ENCODE peak calls at places on chromosomes 11 and 22, in four cellular contexts. One of them, this sample, is unnamed.

GRCh38 chr22:38298312-38299000 is 18.8 kb downstream of the CSNK1E start:
- DNase-seq in adrenal gland: peak
- DNase-seq in stromal cell of bone marrow: no peak
- DNase-seq in GM13977: peak
- DNase-seq in this sample: peak

GRCh38 chr11:17570034-17570433 is 23.0 kb downstream of the OTOG start:
- DNase-seq in GM13977: no peak
- DNase-seq in adrenal gland: no peak
- DNase-seq in stromal cell of bone marrow: no peak
- DNase-seq in this sample: no peak

GRCh38 chr22:45638834-45639746 is 32.5 kb upstream of the ATXN10 start:
- DNase-seq in adrenal gland: peak
- DNase-seq in GM13977: no peak
- DNase-seq in stromal cell of bone marrow: peak
- DNase-seq in this sample: no peak

GRCh38 chr22:31544481-31545480 is 48.4 kb downstream of the SFI1 start:
- DNase-seq in adrenal gland: peak
- DNase-seq in stromal cell of bone marrow: no peak
- DNase-seq in GM13977: no peak
- DNase-seq in this sample: no peak

GRCh38 chr11:57348636-57349323 is 10.6 kb downstream of the P2RX3 start:
- DNase-seq in GM13977: no peak
- DNase-seq in stromal cell of bone marrow: no peak
- DNase-seq in adrenal gland: no peak
- DNase-seq in this sample: no peak

GRCh38 chr11:120020981-120021380 is 116.9 kb downstream of the TRIM29 start:
- DNase-seq in stromal cell of bone marrow: no peak
- DNase-seq in GM13977: no peak
- DNase-seq in adrenal gland: no peak
- DNase-seq in this sample: no peak

GRCh38 chr22:47101321-47101885 is 339.0 kb downstream of the TBC1D22A start:
- DNase-seq in stromal cell of bone marrow: no peak
- DNase-seq in adrenal gland: no peak
- DNase-seq in GM13977: no peak
- DNase-seq in this sample: no peak

GRCh38 chr11:88363004-88363403 is 25.5 kb upstream of the CTSC start:
- DNase-seq in adrenal gland: no peak
- DNase-seq in stromal cell of bone marrow: no peak
- DNase-seq in GM13977: no peak
- DNase-seq in this sample: no peak

GRCh38 chr11:17770917-17771316 is 36.3 kb downstream of the KCNC1 start:
- DNase-seq in stromal cell of bone marrow: peak
- DNase-seq in GM13977: no peak
- DNase-seq in adrenal gland: no peak
- DNase-seq in this sample: no peak

GRCh38 chr22:41939981-41940852 is 6.7 kb downstream of the CENPM start:
- DNase-seq in stromal cell of bone marrow: no peak
- DNase-seq in adrenal gland: no peak
- DNase-seq in GM13977: peak
- DNase-seq in this sample: peak

GRCh38 chr22:20966883-20967696 is at the start of gene AIFM3:
- DNase-seq in adrenal gland: no peak
- DNase-seq in stromal cell of bone marrow: no peak
- DNase-seq in GM13977: no peak
- DNase-seq in this sample: no peak

GRCh38 chr11:62088331-62088933 is 35.4 kb upstream of the INCENP start:
- DNase-seq in GM13977: no peak
- DNase-seq in adrenal gland: no peak
- DNase-seq in stromal cell of bone marrow: no peak
- DNase-seq in this sample: no peak

GRCh38 chr11:10257478-10257877 is 36.5 kb downstream of the SBF2 start:
- DNase-seq in adrenal gland: no peak
- DNase-seq in stromal cell of bone marrow: no peak
- DNase-seq in GM13977: no peak
- DNase-seq in this sample: no peak

GRCh38 chr22:45628508-45628907 is 43.1 kb upstream of the ATXN10 start:
- DNase-seq in GM13977: no peak
- DNase-seq in stromal cell of bone marrow: no peak
- DNase-seq in adrenal gland: no peak
- DNase-seq in this sample: no peak

GRCh38 chr11:3836903-3837302 is 3.9 kb downstream of the RHOG start:
- DNase-seq in adrenal gland: peak
- DNase-seq in GM13977: no peak
- DNase-seq in stromal cell of bone marrow: no peak
- DNase-seq in this sample: peak

GRCh38 chr22:46761017-46761416 is 1.4 kb upstream of the TBC1D22A start:
- DNase-seq in GM13977: no peak
- DNase-seq in adrenal gland: no peak
- DNase-seq in stromal cell of bone marrow: no peak
- DNase-seq in this sample: no peak

GRCh38 chr11:102451693-102452460 is 688 bp downstream of the TMEM123 start:
- DNase-seq in stromal cell of bone marrow: peak
- DNase-seq in adrenal gland: peak
- DNase-seq in GM13977: peak
- DNase-seq in this sample: peak

GRCh38 chr22:38214248-38215056 is 12.7 kb downstream of the MAFF start:
- DNase-seq in stromal cell of bone marrow: no peak
- DNase-seq in adrenal gland: peak
- DNase-seq in GM13977: peak
- DNase-seq in this sample: peak

GRCh38 chr11:68455485-68455884 is 5.1 kb upstream of the PPP6R3 start:
- DNase-seq in stromal cell of bone marrow: no peak
- DNase-seq in GM13977: no peak
- DNase-seq in adrenal gland: no peak
- DNase-seq in this sample: no peak

GRCh38 chr11:11318961-11319360 is 34.1 kb downstream of the CSNK2A3 start:
- DNase-seq in adrenal gland: peak
- DNase-seq in stromal cell of bone marrow: no peak
- DNase-seq in GM13977: no peak
- DNase-seq in this sample: peak

This sample was measured in GM12865.